ENCODE peak calls at places on chromosomes 4 and X, in ten cellular contexts. J is WTC11; E is GM20000; R is dermis blood vessel endothelial cell; P is stimulated activated CD4-positive, alpha-beta T cell treated with anti-CD3 and anti-CD28 coated beads, Interleukin-2, amount 100 ng/mL, for 48 hours; Z is nephron progenitor cell; L is mesenchymal stem cell; B is NCI-H510A treated with DMSO at 0.1 percent for 48 hours; M is neural progenitor cell; U is GM23338. C is an unnamed sample.

GRCh38 chr4:127400736-127401346 is 231.9 kb upstream of the INTU start:
- DNase-seq in J (peak), E (peak), R (peak), P (peak), Z (peak), L (peak), B (no peak), M (peak), U (peak), C (peak)

GRCh38 chrX:48779399-48779798 is 7.0 kb upstream of the GATA1 start:
- DNase-seq in J (no peak), E (no peak), R (no peak), P (no peak), Z (no peak), L (no peak), B (no peak), M (peak), U (no peak), C (no peak)

GRCh38 chrX:46796574-46797191 is 37.8 kb upstream of the SLC9A7 start:
- DNase-seq in J (peak), E (peak), R (peak), P (peak), Z (peak), L (peak), B (peak), M (peak), U (peak), C (no peak)

GRCh38 chr4:151105454-151106032 is 6.1 kb downstream of the RPS3A start:
- DNase-seq in J (no peak), E (no peak), R (no peak), P (no peak), Z (no peak), L (no peak), B (no peak), M (no peak), U (no peak), C (no peak)

GRCh38 chr4:140515423-140515822 is 8.5 kb upstream of the ELMOD2 start:
- DNase-seq in J (no peak), E (no peak), R (no peak), P (no peak), Z (no peak), L (no peak), B (no peak), M (peak), U (no peak), C (no peak)

GRCh38 chrX:40205471-40205870 is 107.7 kb upstream of the BCOR start:
- DNase-seq in J (peak), E (no peak), R (peak), P (no peak), Z (no peak), L (no peak), B (no peak), M (peak), U (no peak), C (no peak)

GRCh38 chrX:100648601-100649417 is 4.8 kb downstream of the SRPX2 start:
- DNase-seq in J (no peak), E (no peak), R (peak), P (no peak), Z (no peak), L (peak), B (no peak), M (peak), U (peak), C (no peak)

GRCh38 chr4:88382621-88383020 is 4.0 kb downstream of the HERC6 start:
- DNase-seq in J (no peak), E (peak), R (no peak), P (peak), Z (no peak), L (no peak), B (no peak), M (no peak), U (no peak), C (no peak)

GRCh38 chr4:4583606-4584005 is 41.8 kb upstream of the STX18 start:
- DNase-seq in J (no peak), E (no peak), R (no peak), P (no peak), Z (no peak), L (no peak), B (no peak), M (no peak), U (no peak), C (no peak)

GRCh38 chr4:88999392-88999791 is 57.6 kb downstream of the FAM13A start:
- DNase-seq in J (no peak), E (no peak), R (no peak), P (no peak), Z (no peak), L (no peak), B (peak), M (no peak), U (no peak), C (no peak)

GRCh38 chrX:125680366-125680765 is 360.7 kb downstream of the TEX13C start:
- DNase-seq in J (no peak), E (no peak), R (no peak), P (no peak), Z (no peak), L (no peak), B (no peak), M (no peak), U (no peak), C (no peak)

GRCh38 chr4:54568184-54568583 is 89.6 kb upstream of the KIT start:
- DNase-seq in J (no peak), E (no peak), R (peak), P (no peak), Z (no peak), L (peak), B (peak), M (no peak), U (no peak), C (peak)

GRCh38 chr4:41044165-41044564 is 170.2 kb downstream of the APBB2 start:
- DNase-seq in J (no peak), E (no peak), R (no peak), P (no peak), Z (no peak), L (no peak), B (no peak), M (no peak), U (no peak), C (no peak)

GRCh38 chr4:52572936-52573485 is 86.1 kb downstream of the USP46 start:
- DNase-seq in J (no peak), E (no peak), R (no peak), P (no peak), Z (no peak), L (peak), B (no peak), M (no peak), U (no peak), C (peak)

GRCh38 chr4:122100508-122100907 is 51.6 kb upstream of the BLTP1 start:
- DNase-seq in J (no peak), E (no peak), R (no peak), P (no peak), Z (no peak), L (no peak), B (no peak), M (peak), U (peak), C (no peak)

GRCh38 chrX:41621236-41621651 is 67.5 kb upstream of the GPR34 start:
- DNase-seq in J (peak), E (no peak), R (no peak), P (no peak), Z (no peak), L (peak), B (no peak), M (peak), U (peak), C (no peak)

GRCh38 chr4:94411296-94411695 is 40.4 kb upstream of the PDLIM5 start:
- DNase-seq in J (no peak), E (no peak), R (no peak), P (no peak), Z (no peak), L (no peak), B (no peak), M (no peak), U (no peak), C (no peak)

GRCh38 chr4:172666711-172667368 is 501.8 kb upstream of the GALNT7 start:
- DNase-seq in J (peak), E (no peak), R (no peak), P (no peak), Z (no peak), L (peak), B (no peak), M (peak), U (peak), C (no peak)

GRCh38 chr4:133160853-133161252 is 11.8 kb downstream of the PCDH10 start:
- DNase-seq in J (no peak), E (no peak), R (no peak), P (no peak), Z (no peak), L (no peak), B (no peak), M (no peak), U (no peak), C (no peak)

GRCh38 chr4:37561803-37562207 is 124.4 kb downstream of the RELL1 start:
- DNase-seq in J (no peak), E (no peak), R (peak), P (no peak), Z (no peak), L (peak), B (no peak), M (no peak), U (no peak), C (peak)

GRCh38 chrX:120718969-120719368 is 89.1 kb upstream of the C1GALT1C1 start:
- DNase-seq in J (no peak), E (no peak), R (no peak), P (no peak), Z (no peak), L (no peak), B (no peak), M (no peak), U (no peak), C (no peak)

GRCh38 chrX:72276478-72276953 is 532 bp downstream of the RPS4X start:
- DNase-seq in J (no peak), E (peak), R (no peak), P (no peak), Z (no peak), L (no peak), B (no peak), M (no peak), U (no peak), C (no peak)

GRCh38 chrX:1657367-1658082 is 42.7 kb downstream of the ASMT start:
- DNase-seq in J (no peak), E (peak), R (peak), P (no peak), Z (peak), L (no peak), B (peak), M (peak), U (no peak), C (no peak)

C was measured in AG04449.